ENCODE peak calls at places on chromosomes 1 and 21, in five cellular contexts. One of them, this sample, is unnamed.
A peak's percentile ranks its signal among the peaks of the same experiment; 100 is the strongest.

GRCh38 chr1:43232071-43232470 is 37.7 kb upstream of the TMEM125 start:
- DNase-seq in kidney epithelial cell: no peak
- DNase-seq in HFF-Myc: peak; percentile 26
- DNase-seq in NB4: no peak
- DNase-seq in choroid plexus epithelial cell: peak; percentile 82
- DNase-seq in this sample: peak; percentile 56

GRCh38 chr1:176863613-176864012 is 300.9 kb downstream of the ASTN1 start:
- DNase-seq in HFF-Myc: no peak
- DNase-seq in kidney epithelial cell: no peak
- DNase-seq in choroid plexus epithelial cell: no peak
- DNase-seq in NB4: no peak
- DNase-seq in this sample: no peak

GRCh38 chr1:222912730-222913129 is 97.9 kb downstream of the DISP1 start:
- DNase-seq in HFF-Myc: no peak
- DNase-seq in kidney epithelial cell: no peak
- DNase-seq in choroid plexus epithelial cell: peak; percentile 94
- DNase-seq in NB4: no peak
- DNase-seq in this sample: no peak

GRCh38 chr21:36113647-36114428 is 21.0 kb upstream of the CBR3 start:
- DNase-seq in kidney epithelial cell: no peak
- DNase-seq in HFF-Myc: no peak
- DNase-seq in NB4: peak; percentile 66
- DNase-seq in choroid plexus epithelial cell: no peak
- DNase-seq in this sample: no peak

GRCh38 chr21:32371913-32372314 is 20.9 kb downstream of the URB1 start:
- DNase-seq in NB4: peak; percentile 20
- DNase-seq in choroid plexus epithelial cell: peak; percentile 93
- DNase-seq in HFF-Myc: no peak
- DNase-seq in kidney epithelial cell: no peak
- DNase-seq in this sample: no peak

GRCh38 chr1:12342261-12343003 is 112.6 kb downstream of the VPS13D start:
- DNase-seq in NB4: no peak
- DNase-seq in HFF-Myc: no peak
- DNase-seq in kidney epithelial cell: peak; percentile 4
- DNase-seq in choroid plexus epithelial cell: peak; percentile 26
- DNase-seq in this sample: no peak

GRCh38 chr1:66395202-66396061 is 138.5 kb upstream of the SGIP1 start:
- DNase-seq in HFF-Myc: no peak
- DNase-seq in kidney epithelial cell: no peak
- DNase-seq in NB4: peak; percentile 94
- DNase-seq in choroid plexus epithelial cell: peak; percentile 51
- DNase-seq in this sample: no peak

GRCh38 chr1:6473974-6474814 is 8.2 kb upstream of the TNFRSF25 start:
- DNase-seq in NB4: no peak
- DNase-seq in HFF-Myc: no peak
- DNase-seq in kidney epithelial cell: no peak
- DNase-seq in choroid plexus epithelial cell: no peak
- DNase-seq in this sample: no peak

GRCh38 chr1:198267921-198268320 is 111.1 kb downstream of the NEK7 start:
- DNase-seq in kidney epithelial cell: peak; percentile 12
- DNase-seq in choroid plexus epithelial cell: peak; percentile 88
- DNase-seq in NB4: no peak
- DNase-seq in HFF-Myc: no peak
- DNase-seq in this sample: peak; percentile 54

DNA sequence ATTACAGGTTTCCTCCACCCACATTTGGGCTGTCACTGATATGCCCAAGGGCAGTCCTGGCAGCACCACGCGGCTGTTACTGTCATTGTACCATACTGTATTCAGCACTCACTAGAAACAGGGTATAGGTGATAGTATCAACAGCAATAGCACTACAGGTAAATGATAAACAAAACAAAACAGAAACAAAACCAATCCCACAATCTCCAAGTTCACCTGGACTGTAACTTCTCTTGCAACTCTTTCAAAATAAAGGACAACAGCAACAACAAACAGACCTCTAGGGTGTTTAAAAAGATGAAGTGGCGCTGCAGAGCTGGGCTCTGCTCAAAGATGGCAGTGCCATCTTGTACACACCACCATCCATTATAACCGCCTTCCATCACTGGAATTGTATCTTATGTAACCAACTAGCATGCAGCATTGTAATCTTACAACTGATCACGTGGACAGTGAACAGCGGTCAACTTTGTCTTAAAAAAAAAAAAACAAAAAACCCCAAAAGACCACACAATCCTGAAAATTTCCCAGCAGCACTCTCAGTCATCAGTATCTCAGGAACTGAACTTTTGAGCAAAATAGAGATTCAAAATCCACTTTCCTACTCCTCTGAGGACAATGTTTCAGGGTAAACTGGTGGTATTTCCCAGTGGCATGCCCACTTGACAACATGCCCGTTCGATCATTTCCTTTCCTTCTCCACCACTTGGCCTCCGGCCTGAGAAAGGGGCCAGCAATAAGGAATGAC is 3.8 kb downstream of the IRF2BP2 start:
- DNase-seq in kidney epithelial cell: no peak
- DNase-seq in choroid plexus epithelial cell: peak; percentile 70
- DNase-seq in HFF-Myc: no peak
- DNase-seq in NB4: peak; percentile 78
- DNase-seq in this sample: no peak
- TF ChIP-seq CTCF in kidney epithelial cell: no peak
- TF ChIP-seq CTCF in choroid plexus epithelial cell: no peak
- TF ChIP-seq CTCF in HFF-Myc: no peak
- TF ChIP-seq CTCF in NB4: no peak
- TF ChIP-seq CTCF in this sample: peak; percentile 1

GRCh38 chr1:41860214-41860613 is 58.5 kb downstream of the HIVEP3 start:
- DNase-seq in NB4: no peak
- DNase-seq in choroid plexus epithelial cell: no peak
- DNase-seq in HFF-Myc: no peak
- DNase-seq in kidney epithelial cell: no peak
- DNase-seq in this sample: no peak

GRCh38 chr1:41859686-41860085 is 59.0 kb downstream of the HIVEP3 start:
- DNase-seq in kidney epithelial cell: no peak
- DNase-seq in NB4: no peak
- DNase-seq in HFF-Myc: no peak
- DNase-seq in choroid plexus epithelial cell: no peak
- DNase-seq in this sample: no peak

GRCh38 chr1:41862411-41863221 is 56.1 kb downstream of the HIVEP3 start:
- DNase-seq in HFF-Myc: no peak
- DNase-seq in NB4: peak; percentile 33
- DNase-seq in kidney epithelial cell: peak; percentile 99
- DNase-seq in choroid plexus epithelial cell: peak; percentile 74
- DNase-seq in this sample: peak; percentile 67

GRCh38 chr1:41861509-41862410 is 57.0 kb downstream of the HIVEP3 start:
- DNase-seq in kidney epithelial cell: no peak
- DNase-seq in choroid plexus epithelial cell: peak; percentile 20
- DNase-seq in HFF-Myc: no peak
- DNase-seq in NB4: peak; percentile 46
- DNase-seq in this sample: no peak

DNA sequence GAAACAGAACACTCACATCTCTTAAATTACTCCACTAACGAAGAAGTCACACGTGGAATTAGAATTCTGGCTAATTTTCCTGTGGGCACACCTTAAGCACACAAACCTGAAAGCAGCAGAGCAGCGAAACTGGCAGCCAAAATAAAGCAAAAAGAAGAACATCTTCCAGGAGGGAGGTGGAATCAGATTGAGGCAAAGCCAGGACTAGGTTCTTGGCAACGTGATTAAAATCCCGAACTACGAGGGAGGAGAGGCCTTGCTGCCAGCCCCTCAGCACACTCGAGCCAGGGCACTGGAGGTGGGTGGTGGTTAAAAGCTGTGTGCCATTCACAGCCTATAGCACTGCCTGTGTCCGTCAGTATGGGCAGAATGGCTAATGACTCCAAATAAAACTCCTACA is 58.0 kb downstream of the HIVEP3 start:
- DNase-seq in kidney epithelial cell: no peak
- DNase-seq in HFF-Myc: no peak
- DNase-seq in choroid plexus epithelial cell: no peak
- DNase-seq in NB4: no peak
- DNase-seq in this sample: no peak
- H3K4me3 ChIP-seq in kidney epithelial cell: no peak overlapping the region
- H3K4me3 ChIP-seq in HFF-Myc: no peak overlapping the region
- H3K4me3 ChIP-seq in choroid plexus epithelial cell: no peak overlapping the region
- H3K4me3 ChIP-seq in NB4: no peak overlapping the region
- H3K4me3 ChIP-seq in this sample: no peak overlapping the region

DNA sequence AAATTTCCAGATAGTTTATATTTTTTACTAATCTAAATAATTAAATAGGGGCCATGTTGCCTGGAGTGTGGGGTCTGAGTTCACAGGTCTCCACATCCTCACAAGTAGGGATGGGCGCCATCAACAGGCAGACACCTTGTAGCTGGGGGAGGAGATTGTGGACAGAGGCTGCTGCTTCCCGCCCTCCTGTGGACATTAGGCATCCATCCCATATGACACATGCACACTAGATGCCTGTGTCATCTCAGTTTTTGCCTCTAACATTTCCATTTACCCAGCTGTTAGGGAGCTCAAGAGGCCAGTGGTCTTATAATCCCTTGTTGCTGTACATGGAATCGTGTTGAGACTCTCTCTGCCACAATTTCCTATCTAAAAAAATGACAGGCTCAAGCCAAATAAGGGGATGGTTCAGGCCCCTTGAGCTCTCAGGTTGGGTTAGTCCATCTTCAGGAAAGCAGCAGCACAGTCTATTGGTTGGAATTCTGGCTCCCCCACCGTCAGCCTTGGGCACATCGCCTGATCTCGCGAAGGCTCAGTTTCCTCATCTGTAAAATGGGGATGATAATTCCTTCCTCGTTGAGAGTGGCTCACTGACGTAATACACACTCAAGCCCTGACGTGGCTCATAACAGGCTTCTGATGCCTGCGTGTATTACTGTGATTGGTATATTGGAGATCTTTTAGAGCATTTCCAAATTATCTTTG is 13.6 kb downstream of the LHX4 start:
- DNase-seq in NB4: no peak
- DNase-seq in HFF-Myc: no peak
- DNase-seq in kidney epithelial cell: no peak
- DNase-seq in choroid plexus epithelial cell: no peak
- DNase-seq in this sample: no peak
- TF ChIP-seq CTCF in NB4: no peak
- TF ChIP-seq CTCF in HFF-Myc: no peak
- TF ChIP-seq CTCF in kidney epithelial cell: no peak
- TF ChIP-seq CTCF in choroid plexus epithelial cell: no peak
- TF ChIP-seq CTCF in this sample: no peak

DNA sequence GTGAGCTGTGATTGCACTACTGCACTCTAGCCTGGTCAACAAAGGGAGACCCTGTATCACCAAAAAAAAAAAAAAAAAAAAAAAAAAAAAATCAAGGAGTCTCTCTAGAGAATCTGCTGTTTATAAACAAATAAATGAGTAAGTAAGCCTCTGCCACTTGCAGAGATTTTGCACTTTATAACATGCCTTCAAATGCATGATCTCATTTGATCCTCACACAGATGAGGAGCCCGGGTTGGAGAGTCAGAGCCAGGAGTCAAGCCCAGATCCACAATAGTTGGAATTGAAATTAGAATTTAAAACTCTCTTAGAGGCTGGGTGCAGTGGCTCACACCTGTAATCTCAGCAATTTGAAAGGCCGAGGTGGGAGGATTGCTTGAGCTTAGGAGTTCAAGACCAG is 4.0 kb downstream of the PRELP start:
- DNase-seq in HFF-Myc: no peak
- DNase-seq in choroid plexus epithelial cell: no peak
- DNase-seq in kidney epithelial cell: no peak
- DNase-seq in NB4: no peak
- DNase-seq in this sample: no peak
- H3K4me3 ChIP-seq in HFF-Myc: no peak overlapping the region
- H3K4me3 ChIP-seq in choroid plexus epithelial cell: no peak overlapping the region
- H3K4me3 ChIP-seq in kidney epithelial cell: no peak overlapping the region
- H3K4me3 ChIP-seq in NB4: no peak overlapping the region
- H3K4me3 ChIP-seq in this sample: no peak overlapping the region

This sample was measured in retinal pigment epithelial cell.